ENCODE peak calls at places on chromosomes 1 and 21, in ten cellular contexts. B, O, L, F, V, D, T, W, C and Z are unnamed samples. For H3K4me1, the result is how much of the 10 kb centered on the place peaks cover.

GRCh38 chr1:8004113-8004802 is 21.9 kb downstream of the ERRFI1 start:
- DNase-seq in B (peak), O (no peak), L (peak), F (peak), V (no peak), D (no peak), T (no peak), W (peak), C (peak), Z (no peak)

GRCh38 chr1:205810448-205811157 is 2.4 kb downstream of the SLC41A1 start:
- DNase-seq in B (no peak), O (no peak), L (no peak), F (no peak), V (no peak), D (peak), T (no peak), W (no peak), C (no peak), Z (no peak)

GRCh38 chr1:47751188-47751587 is 246.0 kb downstream of the TRABD2B start:
- DNase-seq in B (no peak), O (no peak), L (no peak), F (no peak), V (no peak), D (no peak), T (no peak), W (no peak), C (no peak), Z (no peak)

GRCh38 chr1:22174446-22174845 is 31.5 kb upstream of the WNT4 start:
- DNase-seq in B (no peak), O (no peak), L (no peak), F (no peak), V (no peak), D (no peak), T (no peak), W (no peak), C (no peak), Z (no peak)

GRCh38 chr1:85275701-85276289 is 637 bp downstream of the BCL10 start:
- DNase-seq in B (no peak), O (no peak), L (no peak), F (no peak), V (no peak), D (peak), T (no peak), W (no peak), C (no peak), Z (no peak)

GRCh38 chr21:20902998-20903397 is 95.2 kb upstream of the NCAM2 start:
- DNase-seq in B (no peak), O (no peak), L (no peak), F (no peak), V (no peak), D (no peak), T (no peak), W (no peak), C (no peak), Z (no peak)

GRCh38 chr1:99469641-99470040 is 176.3 kb upstream of the PALMD start:
- DNase-seq in B (no peak), O (no peak), L (no peak), F (no peak), V (peak), D (no peak), T (no peak), W (no peak), C (no peak), Z (no peak)

GRCh38 chr21:30518876-30519275 is 16.9 kb upstream of the KRTAP19-5 start:
- DNase-seq in B (no peak), O (no peak), L (no peak), F (no peak), V (no peak), D (no peak), T (no peak), W (no peak), C (no peak), Z (no peak)

GRCh38 chr21:34691396-34692032 is 22.7 kb downstream of the CLIC6 start:
- DNase-seq in B (no peak), O (no peak), L (no peak), F (no peak), V (no peak), D (no peak), T (no peak), W (no peak), C (no peak), Z (no peak)

GRCh38 chr1:207002731-207003146 is 29.8 kb downstream of the C1orf116 start:
- DNase-seq in B (no peak), O (no peak), L (peak), F (no peak), V (peak), D (no peak), T (peak), W (no peak), C (no peak), Z (no peak)

GRCh38 chr1:161196521-161197451 is 2.1 kb downstream of the ADAMTS4 start:
- DNase-seq in B (no peak), O (peak), L (no peak), F (peak), V (peak), D (peak), T (no peak), W (no peak), C (peak), Z (no peak)

GRCh38 chr1:75265792-75266191 is 131.6 kb downstream of the LHX8 start:
- DNase-seq in B (no peak), O (no peak), L (no peak), F (no peak), V (peak), D (peak), T (no peak), W (no peak), C (no peak), Z (no peak)

GRCh38 chr21:37653201-37653600 is 263.1 kb downstream of the KCNJ6 start:
- DNase-seq in B (no peak), O (no peak), L (no peak), F (no peak), V (no peak), D (no peak), T (no peak), W (no peak), C (no peak), Z (no peak)

GRCh38 chr1:234926574-234927311 is 201.9 kb downstream of the TOMM20 start:
- DNase-seq in B (no peak), O (no peak), L (no peak), F (no peak), V (no peak), D (no peak), T (no peak), W (peak), C (no peak), Z (no peak)

GRCh38 chr1:190377294-190377693 is 100.4 kb downstream of the BRINP3 start:
- DNase-seq in B (no peak), O (no peak), L (no peak), F (no peak), V (no peak), D (no peak), T (no peak), W (no peak), C (no peak), Z (no peak)

GRCh38 chr1:190376067-190376466 is 101.6 kb downstream of the BRINP3 start:
- DNase-seq in B (no peak), O (no peak), L (no peak), F (no peak), V (no peak), D (no peak), T (no peak), W (no peak), C (no peak), Z (no peak)

GRCh38 chr1:190373705-190374336 is 103.8 kb downstream of the BRINP3 start:
- DNase-seq in B (no peak), O (no peak), L (no peak), F (no peak), V (peak), D (peak), T (no peak), W (no peak), C (no peak), Z (no peak)
- TF ChIP-seq CTCF in B (no peak), O (no peak), L (peak), F (no peak), V (peak), D (peak), T (no peak), W (no peak), C (no peak), Z (peak)

GRCh38 chr1:220366269-220366668 is 94.0 kb upstream of the RAB3GAP2 start:
- DNase-seq in B (no peak), O (no peak), L (no peak), F (no peak), V (no peak), D (no peak), T (no peak), W (no peak), C (no peak), Z (no peak)
- H3K4me1 ChIP-seq in B (under half), O (under half), L (under half), F (under half), V (under half), D (under half), T (under half), W (under half), C (under half), Z (under half)

GRCh38 chr1:6241887-6242740 is 1.9 kb upstream of the HES3 start:
- DNase-seq in B (no peak), O (no peak), L (no peak), F (no peak), V (no peak), D (peak), T (no peak), W (no peak), C (no peak), Z (no peak)

GRCh38 chr1:6241107-6241886 is 2.7 kb upstream of the HES3 start:
- DNase-seq in B (no peak), O (no peak), L (no peak), F (no peak), V (no peak), D (no peak), T (no peak), W (no peak), C (no peak), Z (no peak)

GRCh38 chr1:6237093-6237492 is 1.3 kb upstream of the ICMT start:
- DNase-seq in B (no peak), O (no peak), L (no peak), F (no peak), V (no peak), D (no peak), T (no peak), W (no peak), C (no peak), Z (no peak)

GRCh38 chr1:6239950-6240768 is 3.8 kb upstream of the HES3 start:
- DNase-seq in B (no peak), O (no peak), L (no peak), F (no peak), V (no peak), D (peak), T (no peak), W (no peak), C (no peak), Z (no peak)

GRCh38 chr1:6239213-6239752 is 3.5 kb upstream of the ICMT start:
- DNase-seq in B (no peak), O (no peak), L (no peak), F (no peak), V (no peak), D (no peak), T (no peak), W (no peak), C (no peak), Z (no peak)
- TF ChIP-seq CTCF in B (no peak), O (no peak), L (no peak), F (no peak), V (no peak), D (no peak), T (no peak), W (no peak), C (no peak), Z (no peak)

GRCh38 chr1:28265577-28265976 is 6.3 kb downstream of the SESN2 start:
- DNase-seq in B (no peak), O (peak), L (no peak), F (no peak), V (no peak), D (no peak), T (no peak), W (no peak), C (no peak), Z (no peak)
- H3K4me1 ChIP-seq in B (under half), O (under half), L (half or more), F (under half), V (under half), D (under half), T (under half), W (under half), C (half or more), Z (under half)

DNA sequence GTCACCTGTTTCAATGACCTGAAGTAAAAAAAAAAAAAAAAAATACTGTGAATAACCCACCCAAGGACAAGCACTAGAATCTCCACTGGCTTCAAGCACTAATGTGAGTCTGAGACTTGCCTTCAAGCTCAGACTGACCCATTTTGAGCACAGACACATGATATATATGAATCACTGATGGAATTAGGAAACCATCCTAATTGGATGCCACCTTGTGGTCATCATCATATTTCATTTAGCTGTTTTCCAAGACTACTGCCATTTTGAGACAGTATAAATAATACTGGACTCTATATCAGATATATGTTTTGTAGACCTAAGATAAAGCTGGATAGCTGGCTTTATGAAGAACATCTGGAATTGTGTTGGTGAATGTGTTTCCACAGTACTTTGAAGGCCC is 1232.0 kb downstream of the KCNT2 start:
- DNase-seq in B (no peak), O (no peak), L (no peak), F (no peak), V (peak), D (no peak), T (no peak), W (no peak), C (no peak), Z (no peak)
- TF ChIP-seq CTCF in B (no peak), O (no peak), L (no peak), F (no peak), V (peak), D (no peak), T (no peak), W (no peak), C (no peak), Z (no peak)